ENCODE peak calls at places on chromosomes 13 and 19, in four cellular contexts. R, L, Z and W are unnamed samples.

GRCh38 chr19:57210381-57210780 is 19.1 kb downstream of the ZNF264 start:
- DNase-seq in L (no peak), R (no peak), Z (no peak), W (no peak)

GRCh38 chr13:45219123-45219891 is 18.5 kb upstream of the KCTD4 start:
- DNase-seq in L (no peak), R (no peak), Z (no peak), W (no peak)

GRCh38 chr19:6564393-6564792 is 26.6 kb downstream of the CD70 start:
- DNase-seq in Z (no peak), R (no peak), L (no peak), W (no peak)

GRCh38 chr13:112213467-112214245 is 146.7 kb downstream of the SOX1 start:
- DNase-seq in R (no peak), Z (no peak), L (no peak), W (no peak)

GRCh38 chr19:13002970-13003540 is 7.8 kb downstream of the NFIX start:
- DNase-seq in R (no peak), L (no peak), Z (no peak), W (no peak)

GRCh38 chr13:35457258-35457657 is 19.2 kb downstream of the MAB21L1 start:
- DNase-seq in R (no peak), L (no peak), Z (no peak), W (no peak)

GRCh38 chr13:99884913-99885312 is 86.7 kb downstream of the ZIC5 start:
- DNase-seq in L (no peak), R (no peak), Z (no peak), W (no peak)

GRCh38 chr13:52393572-52394357 is 12.2 kb downstream of the THSD1 start:
- DNase-seq in Z (no peak), R (no peak), L (no peak), W (no peak)

GRCh38 chr19:920051-920857 is 3.1 kb downstream of the KISS1R start:
- DNase-seq in Z (no peak), R (peak; percentile 47), L (peak; percentile 85), W (no peak)

GRCh38 chr19:30555075-30555787 is 183.0 kb downstream of the ZNF536 start:
- DNase-seq in L (no peak), Z (no peak), R (no peak), W (no peak)

GRCh38 chr19:16144216-16144581 is 714 bp downstream of the HSH2D start:
- DNase-seq in R (no peak), Z (no peak), L (no peak), W (no peak)

GRCh38 chr13:71290963-71291937 is 575.8 kb downstream of the DACH1 start:
- DNase-seq in R (peak; percentile 14), L (peak; percentile 70), Z (no peak), W (no peak)

GRCh38 chr13:32639502-32640105 is 53.4 kb downstream of the PDS5B start:
- DNase-seq in R (no peak), L (peak; percentile 72), Z (peak; percentile 65), W (peak; percentile 54)